ENCODE peak calls at places on chromosomes 1 and 21, in four cellular contexts. W is SK-N-SH, N is K562, Q is HepG2. Z is an unnamed sample.

GRCh38 chr1:79325705-79326104 is 319.2 kb upstream of the ADGRL4 start:
- DNase-seq in W (no peak), N (no peak), Q (no peak), Z (no peak)

GRCh38 chr1:211548321-211549091 is 30.5 kb downstream of the SLC30A1 start:
- DNase-seq in W (no peak), N (peak; percentile 78), Q (no peak), Z (peak; percentile 25)

GRCh38 chr1:118927421-118927820 is 60.7 kb downstream of the TBX15 start:
- DNase-seq in W (no peak), N (no peak), Q (no peak), Z (no peak)

GRCh38 chr1:205813755-205814058 is 709 bp upstream of the SLC41A1 start:
- DNase-seq in W (no peak), N (no peak), Q (no peak), Z (peak; percentile 61)

GRCh38 chr1:29210278-29211085 is 20.3 kb downstream of the MECR start:
- DNase-seq in W (no peak), N (no peak), Q (no peak), Z (no peak)

GRCh38 chr1:239635276-239635675 is 248.9 kb downstream of the CHRM3 start:
- DNase-seq in W (peak; percentile 32), N (no peak), Q (no peak), Z (no peak)

GRCh38 chr1:40868051-40868723 is 6.0 kb upstream of the CITED4 start:
- DNase-seq in W (no peak), N (peak; percentile 71), Q (peak; percentile 87), Z (no peak)

GRCh38 chr1:152982076-152982475 is 1.8 kb upstream of the SPRR1A start:
- DNase-seq in W (no peak), N (no peak), Q (no peak), Z (no peak)

GRCh38 chr1:10575616-10576015 is 100.9 kb downstream of the PEX14 start:
- DNase-seq in W (no peak), N (no peak), Q (no peak), Z (no peak)

GRCh38 chr1:173863224-173864151 is 4.3 kb downstream of the GAS5 start:
- DNase-seq in W (no peak), N (no peak), Q (no peak), Z (no peak)

GRCh38 chr1:158121604-158122254 is 59.0 kb upstream of the CD1D start:
- DNase-seq in W (peak; percentile 26), N (peak; percentile 43), Q (peak; percentile 25), Z (peak; percentile 75)

GRCh38 chr1:247551716-247552115 is 2.8 kb downstream of the GCSAML start:
- DNase-seq in W (no peak), N (no peak), Q (no peak), Z (no peak)

GRCh38 chr1:222716393-222716792 is 4.0 kb downstream of the BROX start:
- DNase-seq in W (no peak), N (no peak), Q (no peak), Z (no peak)
- TF ChIP-seq FOXJ3 in W (no peak), N (no peak), Q (no peak), Z (no peak)

DNA sequence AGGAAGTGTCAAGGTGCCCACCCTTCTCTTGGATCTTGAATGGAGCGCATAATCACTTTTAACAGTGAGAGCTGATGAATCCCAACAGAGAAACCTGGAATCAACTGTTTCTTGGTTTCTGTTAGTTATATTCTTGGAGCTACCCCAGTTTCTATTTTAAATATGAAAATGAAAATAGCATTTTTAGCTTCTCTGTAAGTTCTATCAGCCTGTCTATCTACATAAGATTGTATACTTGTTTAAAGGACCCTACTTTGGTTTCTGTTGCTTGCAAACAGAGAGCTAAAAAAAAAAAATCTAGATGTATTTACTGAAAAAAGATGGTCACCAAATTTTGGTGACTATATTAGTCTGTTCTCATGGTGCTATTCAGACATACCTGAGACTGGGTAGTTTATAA is 670.0 kb downstream of the NCAM2 start:
- DNase-seq in W (no peak), N (no peak), Q (no peak), Z (no peak)
- TF ChIP-seq FOXJ3 in W (no peak), N (no peak), Q (no peak), Z (no peak)

GRCh38 chr1:44830900-44831304 is 12.2 kb downstream of the PTCH2 start:
- DNase-seq in W (peak; percentile 25), N (peak; percentile 81), Q (no peak), Z (no peak)
- TF ChIP-seq FOXJ3 in W (no peak), N (no peak), Q (no peak), Z (no peak)

GRCh38 chr1:43913051-43913501 is 20.5 kb upstream of the ARTN start:
- DNase-seq in W (peak; percentile 56), N (no peak), Q (no peak), Z (no peak)
- TF ChIP-seq FOXJ3 in W (no peak), N (no peak), Q (no peak), Z (no peak)

DNA sequence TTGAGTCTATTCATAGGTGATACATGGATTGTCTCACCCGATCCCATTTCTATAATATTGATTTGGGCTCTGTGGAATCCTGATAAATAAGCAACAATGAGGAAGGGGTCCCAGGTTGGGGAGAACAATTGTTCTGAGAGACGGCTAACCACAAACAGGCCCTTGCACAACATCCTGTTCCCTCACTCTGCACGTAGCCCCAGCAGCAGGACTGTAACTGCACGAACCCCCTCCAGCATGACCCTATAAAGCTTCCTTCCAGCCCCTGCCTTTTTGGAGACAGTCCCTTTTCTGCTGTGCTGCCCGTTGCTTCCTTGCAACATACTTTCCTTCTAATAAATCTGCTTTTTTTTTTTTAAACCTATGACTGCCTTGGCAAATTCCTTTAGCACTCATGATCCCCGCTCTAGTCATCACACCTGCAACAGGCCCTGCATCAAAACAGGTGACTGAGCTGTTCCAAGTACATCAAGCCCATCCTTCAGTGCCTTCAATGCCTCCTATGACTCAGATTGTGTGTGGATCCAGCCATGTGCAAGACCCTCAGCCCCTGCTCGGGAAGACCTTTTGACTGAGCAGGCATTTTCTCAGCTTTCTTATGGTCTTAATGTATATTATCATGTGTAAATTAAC is 63.7 kb upstream of the B3GALNT2 start:
- DNase-seq in W (no peak), N (no peak), Q (no peak), Z (no peak)
- TF ChIP-seq FOXJ3 in W (no peak), N (no peak), Q (no peak), Z (no peak)

GRCh38 chr1:71828431-71829012 is 453.8 kb downstream of the NEGR1 start:
- DNase-seq in W (no peak), N (no peak), Q (no peak), Z (no peak)
- TF ChIP-seq FOXJ3 in W (no peak), N (no peak), Q (no peak), Z (no peak)

GRCh38 chr1:61322769-61323168 is 240.4 kb downstream of the NFIA start:
- DNase-seq in W (no peak), N (no peak), Q (peak; percentile 49), Z (no peak)
- TF ChIP-seq FOXJ3 in W (no peak), N (no peak), Q (no peak), Z (no peak)

GRCh38 chr1:233432916-233433315 is 105.4 kb downstream of the MAP3K21 start:
- DNase-seq in W (no peak), N (no peak), Q (no peak), Z (no peak)

GRCh38 chr1:233427907-233428306 is 100.4 kb downstream of the MAP3K21 start:
- DNase-seq in W (no peak), N (no peak), Q (no peak), Z (no peak)

GRCh38 chr1:233431753-233432403 is 104.4 kb downstream of the MAP3K21 start:
- DNase-seq in W (no peak), N (no peak), Q (no peak), Z (no peak)

DNA sequence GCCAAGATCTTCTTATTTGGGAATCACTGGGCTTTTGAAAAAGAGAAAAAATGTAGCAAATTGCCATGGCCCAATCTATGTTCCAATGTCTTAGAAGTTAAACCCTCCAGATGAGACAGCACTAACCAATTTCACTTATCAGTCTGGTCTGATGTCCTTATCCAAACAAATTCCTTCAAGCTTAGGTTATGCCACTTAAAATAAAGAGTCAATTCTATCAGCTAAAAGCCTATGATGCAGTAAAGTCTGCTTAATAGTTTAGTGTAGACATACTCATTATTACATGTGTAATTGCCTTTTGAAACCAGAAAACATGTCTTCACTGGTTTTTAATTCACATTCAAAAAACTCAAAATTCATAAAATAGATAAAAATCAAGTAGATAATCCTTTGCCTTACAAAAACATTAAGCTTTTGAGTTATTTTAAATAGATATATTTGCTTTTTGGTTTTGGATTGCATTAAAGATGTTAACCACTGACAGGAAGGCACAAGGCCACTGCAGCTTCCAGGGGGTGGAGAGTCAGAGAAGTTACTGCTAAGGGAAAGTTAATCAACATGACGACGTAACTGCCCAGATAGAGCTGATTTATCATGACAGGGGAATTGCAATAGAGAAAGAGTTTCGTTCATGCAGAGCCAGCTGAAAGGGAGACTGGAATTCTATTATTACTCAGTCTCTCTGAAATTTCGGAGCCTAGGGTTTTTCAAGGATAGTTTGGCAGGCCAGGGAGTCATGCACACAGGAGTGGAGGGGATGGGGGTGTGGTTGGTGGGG is 106.1 kb downstream of the MAP3K21 start:
- DNase-seq in W (no peak), N (no peak), Q (no peak), Z (no peak)
- TF ChIP-seq FOXJ3 in W (no peak), N (no peak), Q (no peak), Z (no peak)

GRCh38 chr1:235369802-235370201 is 2.6 kb downstream of the TBCE start:
- DNase-seq in W (no peak), N (no peak), Q (no peak), Z (no peak)

GRCh38 chr1:235368428-235368827 is 1.2 kb downstream of the TBCE start:
- DNase-seq in W (no peak), N (no peak), Q (no peak), Z (no peak)

GRCh38 chr1:235367000-235367908 is at the start of gene TBCE:
- DNase-seq in W (peak; percentile 95), N (peak; percentile 98), Q (peak; percentile 96), Z (peak; percentile 98)

DNA sequence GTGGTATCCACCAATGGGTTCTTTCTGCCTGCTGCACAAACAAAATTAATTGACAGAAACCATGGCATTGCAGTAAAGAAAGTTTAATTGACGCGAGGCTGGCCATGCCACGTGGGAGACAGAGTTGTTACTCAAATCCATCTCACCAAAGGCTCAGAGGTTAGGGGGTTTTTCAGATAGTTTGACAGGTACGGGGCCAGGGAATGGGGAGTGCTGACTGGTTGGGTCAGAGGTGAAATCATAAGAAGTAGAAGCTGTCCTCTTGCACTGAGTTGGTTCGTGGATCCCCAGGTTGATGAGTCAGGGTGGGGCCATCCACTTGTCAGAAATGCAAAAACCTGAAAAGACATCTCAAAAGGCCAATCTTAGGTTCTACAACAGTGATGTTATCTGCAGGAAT is 941 bp upstream of the TBCE start:
- DNase-seq in W (no peak), N (peak; percentile 29), Q (no peak), Z (no peak)
- TF ChIP-seq FOXJ3 in W (no peak), N (no peak), Q (no peak), Z (no peak)

Z was measured in WTC11.